ENCODE peak calls at places on chromosomes 7 and 10, in eight cellular contexts. G is MCF 10A; Q is left cardiac atrium; R is stimulated activated CD8-positive, alpha-beta memory T cell treated with anti-CD3 and anti-CD28 coated beads, Interleukin-4, amount 100 ng/mL, for 1 hour; O is cerebellar nuclear complex; N is CD4-positive, alpha-beta T cell; U is renal cortical epithelial cell; A is T-helper 1 cell. M is an unnamed sample.

GRCh38 chr10:95628786-95629185 is 27.7 kb downstream of the ALDH18A1 start:
- DNase-seq in G (peak), Q (no peak), R (no peak), O (no peak), N (no peak), U (peak), A (no peak), M (peak)

GRCh38 chr10:111967547-111967946 is 216.0 kb downstream of the GPAM start:
- DNase-seq in G (no peak), Q (no peak), R (no peak), O (no peak), N (no peak), U (no peak), A (no peak), M (no peak)

GRCh38 chr10:60461688-60462087 is 72.0 kb upstream of the ANK3 start:
- DNase-seq in G (no peak), Q (no peak), R (no peak), O (no peak), N (no peak), U (no peak), A (no peak), M (no peak)

GRCh38 chr7:116689787-116690186 is 17.8 kb downstream of the MET start:
- DNase-seq in G (no peak), Q (no peak), R (no peak), O (no peak), N (no peak), U (peak), A (no peak), M (peak)

GRCh38 chr10:26232174-26232573 is 15.6 kb downstream of the GAD2 start:
- DNase-seq in G (no peak), Q (no peak), R (no peak), O (no peak), N (no peak), U (no peak), A (no peak), M (no peak)

GRCh38 chr10:116779076-116779687 is 36.8 kb upstream of the HSPA12A start:
- DNase-seq in G (peak), Q (no peak), R (no peak), O (no peak), N (no peak), U (peak), A (no peak), M (peak)

GRCh38 chr10:117509573-117509972 is 33.0 kb upstream of the EMX2 start:
- DNase-seq in G (no peak), Q (no peak), R (no peak), O (no peak), N (no peak), U (no peak), A (no peak), M (no peak)

GRCh38 chr7:137231167-137231566 is 112.4 kb downstream of the PTN start:
- DNase-seq in G (no peak), Q (no peak), R (no peak), O (no peak), N (no peak), U (no peak), A (no peak), M (no peak)

GRCh38 chr10:101708073-101708472 is 13.1 kb upstream of the FBXW4 start:
- DNase-seq in G (no peak), Q (no peak), R (no peak), O (no peak), N (no peak), U (no peak), A (no peak), M (no peak)

GRCh38 chr7:1384113-1384415 is 75.2 kb downstream of the MICALL2 start:
- DNase-seq in G (no peak), Q (no peak), R (no peak), O (no peak), N (no peak), U (no peak), A (no peak), M (no peak)

GRCh38 chr10:132678436-132679216 is 107.3 kb downstream of the NKX6-2 start:
- DNase-seq in G (no peak), Q (peak), R (no peak), O (no peak), N (no peak), U (no peak), A (no peak), M (no peak)

GRCh38 chr10:79237801-79238520 is 109.3 kb upstream of the PPIF start:
- DNase-seq in G (peak), Q (no peak), R (no peak), O (no peak), N (no peak), U (no peak), A (no peak), M (no peak)

GRCh38 chr10:28841625-28842024 is 164.3 kb downstream of the BAMBI start:
- DNase-seq in G (peak), Q (no peak), R (no peak), O (no peak), N (no peak), U (no peak), A (no peak), M (peak)

GRCh38 chr7:108605582-108606173 is 36.0 kb downstream of the DNAJB9 start:
- DNase-seq in G (no peak), Q (no peak), R (no peak), O (no peak), N (no peak), U (no peak), A (no peak), M (no peak)

GRCh38 chr7:3399858-3400257 is 98.8 kb downstream of the SDK1 start:
- DNase-seq in G (peak), Q (no peak), R (no peak), O (no peak), N (no peak), U (peak), A (no peak), M (peak)

GRCh38 chr10:117165557-117166419 is 27.7 kb upstream of the VAX1 start:
- DNase-seq in G (no peak), Q (no peak), R (no peak), O (no peak), N (no peak), U (no peak), A (no peak), M (no peak)

GRCh38 chr7:126805351-126805750 is 447.4 kb downstream of the GRM8 start:
- DNase-seq in G (no peak), Q (no peak), R (no peak), O (no peak), N (no peak), U (no peak), A (no peak), M (no peak)

GRCh38 chr10:104327745-104328635 is 10.3 kb downstream of the ITPRIP start:
- DNase-seq in G (peak), Q (peak), R (no peak), O (no peak), N (no peak), U (peak), A (no peak), M (peak)

GRCh38 chr10:24898501-24898900 is 53.9 kb downstream of the PRTFDC1 start:
- DNase-seq in G (no peak), Q (no peak), R (no peak), O (no peak), N (no peak), U (no peak), A (no peak), M (peak)

GRCh38 chr7:151308791-151309190 is 32.8 kb upstream of the NUB1 start:
- DNase-seq in G (no peak), Q (no peak), R (no peak), O (no peak), N (no peak), U (no peak), A (no peak), M (no peak)

GRCh38 chr7:22858640-22859561 is 36.3 kb upstream of the TOMM7 start:
- DNase-seq in G (peak), Q (no peak), R (no peak), O (no peak), N (no peak), U (peak), A (no peak), M (peak)

GRCh38 chr7:116357776-116358670 is 141.5 kb upstream of the CAV2 start:
- DNase-seq in G (peak), Q (no peak), R (no peak), O (no peak), N (no peak), U (peak), A (no peak), M (peak)

GRCh38 chr7:87600130-87601124 is at the start of gene ABCB1:
- DNase-seq in G (no peak), Q (peak), R (no peak), O (no peak), N (peak), U (peak), A (peak), M (no peak)

GRCh38 chr10:114304566-114305421 is 65.7 kb downstream of the VWA2 start:
- DNase-seq in G (no peak), Q (peak), R (peak), O (no peak), N (peak), U (no peak), A (peak), M (peak)

GRCh38 chr7:112866424-112866823 is 76.2 kb upstream of the TMEM168 start:
- DNase-seq in G (no peak), Q (no peak), R (no peak), O (no peak), N (no peak), U (no peak), A (no peak), M (no peak)

GRCh38 chr10:17029581-17030271 is 99.9 kb downstream of the CUBN start:
- DNase-seq in G (peak), Q (peak), R (peak), O (no peak), N (peak), U (peak), A (peak), M (peak)